ENCODE peak calls at places on chromosomes 5 and 9, in eight cellular contexts. One of them, this sample, is unnamed.

GRCh38 chr9:94870793-94871558 is 144.5 kb downstream of the AOPEP start:
- DNase-seq in GM12865: no peak
- DNase-seq in fibroblast of lung: peak; percentile 90
- DNase-seq in IMR-90: no peak
- DNase-seq in CD8-positive, alpha-beta T cell: peak; percentile 47
- DNase-seq in cardiac fibroblast: peak; percentile 60
- DNase-seq in HFF-Myc: no peak
- DNase-seq in cardiac muscle cell: no peak
- DNase-seq in this sample: no peak

GRCh38 chr5:43101491-43101890 is 19.2 kb upstream of the ZNF131 start:
- DNase-seq in GM12865: no peak
- DNase-seq in fibroblast of lung: no peak
- DNase-seq in IMR-90: no peak
- DNase-seq in CD8-positive, alpha-beta T cell: no peak
- DNase-seq in cardiac fibroblast: peak; percentile 19
- DNase-seq in HFF-Myc: no peak
- DNase-seq in cardiac muscle cell: no peak
- DNase-seq in this sample: no peak

GRCh38 chr5:54136666-54137440 is 173.5 kb downstream of the ARL15 start:
- DNase-seq in GM12865: no peak
- DNase-seq in fibroblast of lung: no peak
- DNase-seq in IMR-90: no peak
- DNase-seq in CD8-positive, alpha-beta T cell: no peak
- DNase-seq in cardiac fibroblast: no peak
- DNase-seq in HFF-Myc: no peak
- DNase-seq in cardiac muscle cell: no peak
- DNase-seq in this sample: no peak

GRCh38 chr9:116635908-116636307 is 51.2 kb upstream of the TRIM32 start:
- DNase-seq in GM12865: no peak
- DNase-seq in fibroblast of lung: no peak
- DNase-seq in IMR-90: no peak
- DNase-seq in CD8-positive, alpha-beta T cell: no peak
- DNase-seq in cardiac fibroblast: no peak
- DNase-seq in HFF-Myc: no peak
- DNase-seq in cardiac muscle cell: no peak
- DNase-seq in this sample: no peak

GRCh38 chr5:96157841-96158291 is 196.2 kb upstream of the ELL2 start:
- DNase-seq in GM12865: no peak
- DNase-seq in fibroblast of lung: peak; percentile 24
- DNase-seq in IMR-90: no peak
- DNase-seq in CD8-positive, alpha-beta T cell: no peak
- DNase-seq in cardiac fibroblast: no peak
- DNase-seq in HFF-Myc: no peak
- DNase-seq in cardiac muscle cell: no peak
- DNase-seq in this sample: no peak

GRCh38 chr9:15724006-15724405 is 171.2 kb downstream of the CCDC171 start:
- DNase-seq in GM12865: no peak
- DNase-seq in fibroblast of lung: peak; percentile 79
- DNase-seq in IMR-90: peak; percentile 65
- DNase-seq in CD8-positive, alpha-beta T cell: no peak
- DNase-seq in cardiac fibroblast: peak; percentile 49
- DNase-seq in HFF-Myc: no peak
- DNase-seq in cardiac muscle cell: peak; percentile 43
- DNase-seq in this sample: no peak

GRCh38 chr9:137445275-137445807 is 4.2 kb upstream of the ENTPD8 start:
- DNase-seq in GM12865: peak; percentile 83
- DNase-seq in fibroblast of lung: peak; percentile 68
- DNase-seq in IMR-90: peak; percentile 76
- DNase-seq in CD8-positive, alpha-beta T cell: peak; percentile 90
- DNase-seq in cardiac fibroblast: peak; percentile 80
- DNase-seq in HFF-Myc: peak; percentile 66
- DNase-seq in cardiac muscle cell: peak; percentile 75
- DNase-seq in this sample: peak; percentile 90

GRCh38 chr5:92581690-92582089 is 999.3 kb downstream of the NR2F1-AS1 start:
- DNase-seq in GM12865: no peak
- DNase-seq in fibroblast of lung: no peak
- DNase-seq in IMR-90: no peak
- DNase-seq in CD8-positive, alpha-beta T cell: no peak
- DNase-seq in cardiac fibroblast: no peak
- DNase-seq in HFF-Myc: no peak
- DNase-seq in cardiac muscle cell: no peak
- DNase-seq in this sample: no peak

GRCh38 chr5:14672508-14673394 is 8.2 kb downstream of the OTULIN start:
- DNase-seq in GM12865: no peak
- DNase-seq in fibroblast of lung: peak; percentile 24
- DNase-seq in IMR-90: peak; percentile 35
- DNase-seq in CD8-positive, alpha-beta T cell: no peak
- DNase-seq in cardiac fibroblast: no peak
- DNase-seq in HFF-Myc: no peak
- DNase-seq in cardiac muscle cell: no peak
- DNase-seq in this sample: no peak

GRCh38 chr5:131379071-131379538 is 115.3 kb downstream of the CDC42SE2 start:
- DNase-seq in GM12865: peak; percentile 73
- DNase-seq in fibroblast of lung: peak; percentile 25
- DNase-seq in IMR-90: peak; percentile 18
- DNase-seq in CD8-positive, alpha-beta T cell: no peak
- DNase-seq in cardiac fibroblast: peak; percentile 35
- DNase-seq in HFF-Myc: no peak
- DNase-seq in cardiac muscle cell: peak; percentile 37
- DNase-seq in this sample: no peak

GRCh38 chr5:9545301-9545958 is 445 bp downstream of the SEMA5A start:
- DNase-seq in GM12865: no peak
- DNase-seq in fibroblast of lung: peak; percentile 6
- DNase-seq in IMR-90: no peak
- DNase-seq in CD8-positive, alpha-beta T cell: no peak
- DNase-seq in cardiac fibroblast: no peak
- DNase-seq in HFF-Myc: no peak
- DNase-seq in cardiac muscle cell: no peak
- DNase-seq in this sample: peak; percentile 18

GRCh38 chr9:128882677-128883590 is 1.0 kb downstream of the LRRC8A start:
- DNase-seq in GM12865: no peak
- DNase-seq in fibroblast of lung: peak; percentile 46
- DNase-seq in IMR-90: no peak
- DNase-seq in CD8-positive, alpha-beta T cell: no peak
- DNase-seq in cardiac fibroblast: no peak
- DNase-seq in HFF-Myc: no peak
- DNase-seq in cardiac muscle cell: peak; percentile 39
- DNase-seq in this sample: no peak

GRCh38 chr9:100641166-100641565 is 63.3 kb downstream of the CAVIN4 start:
- DNase-seq in GM12865: no peak
- DNase-seq in fibroblast of lung: no peak
- DNase-seq in IMR-90: no peak
- DNase-seq in CD8-positive, alpha-beta T cell: no peak
- DNase-seq in cardiac fibroblast: no peak
- DNase-seq in HFF-Myc: no peak
- DNase-seq in cardiac muscle cell: no peak
- DNase-seq in this sample: no peak

GRCh38 chr5:160262665-160263064 is 33.4 kb downstream of the FABP6 start:
- DNase-seq in GM12865: peak; percentile 16
- DNase-seq in fibroblast of lung: no peak
- DNase-seq in IMR-90: no peak
- DNase-seq in CD8-positive, alpha-beta T cell: no peak
- DNase-seq in cardiac fibroblast: peak; percentile 14
- DNase-seq in HFF-Myc: no peak
- DNase-seq in cardiac muscle cell: peak; percentile 25
- DNase-seq in this sample: no peak

GRCh38 chr9:32966036-32966435 is 35.4 kb downstream of the APTX start:
- DNase-seq in GM12865: no peak
- DNase-seq in fibroblast of lung: peak; percentile 28
- DNase-seq in IMR-90: no peak
- DNase-seq in CD8-positive, alpha-beta T cell: no peak
- DNase-seq in cardiac fibroblast: peak; percentile 19
- DNase-seq in HFF-Myc: no peak
- DNase-seq in cardiac muscle cell: peak; percentile 21
- DNase-seq in this sample: no peak

GRCh38 chr9:32969270-32969669 is 32.2 kb downstream of the APTX start:
- DNase-seq in GM12865: no peak
- DNase-seq in fibroblast of lung: peak; percentile 81
- DNase-seq in IMR-90: peak; percentile 74
- DNase-seq in CD8-positive, alpha-beta T cell: no peak
- DNase-seq in cardiac fibroblast: no peak
- DNase-seq in HFF-Myc: no peak
- DNase-seq in cardiac muscle cell: no peak
- DNase-seq in this sample: no peak

GRCh38 chr9:32970554-32970953 is 30.9 kb downstream of the APTX start:
- DNase-seq in GM12865: no peak
- DNase-seq in fibroblast of lung: no peak
- DNase-seq in IMR-90: no peak
- DNase-seq in CD8-positive, alpha-beta T cell: no peak
- DNase-seq in cardiac fibroblast: no peak
- DNase-seq in HFF-Myc: no peak
- DNase-seq in cardiac muscle cell: no peak
- DNase-seq in this sample: no peak

GRCh38 chr9:32968101-32969011 is 33.1 kb downstream of the APTX start:
- DNase-seq in GM12865: peak; percentile 51
- DNase-seq in fibroblast of lung: peak; percentile 23
- DNase-seq in IMR-90: peak; percentile 57
- DNase-seq in CD8-positive, alpha-beta T cell: peak; percentile 64
- DNase-seq in cardiac fibroblast: peak; percentile 57
- DNase-seq in HFF-Myc: no peak
- DNase-seq in cardiac muscle cell: peak; percentile 61
- DNase-seq in this sample: peak; percentile 54
- TF ChIP-seq CTCF in GM12865: peak; percentile 63
- TF ChIP-seq CTCF in fibroblast of lung: peak; percentile 71
- TF ChIP-seq CTCF in IMR-90: peak; percentile 84
- TF ChIP-seq CTCF in CD8-positive, alpha-beta T cell: peak; percentile 84
- TF ChIP-seq CTCF in cardiac fibroblast: peak; percentile 79
- TF ChIP-seq CTCF in HFF-Myc: peak; percentile 71
- TF ChIP-seq CTCF in cardiac muscle cell: peak; percentile 76
- TF ChIP-seq CTCF in this sample: peak; percentile 77

GRCh38 chr9:127162046-127162445 is 39.6 kb upstream of the ANGPTL2 start:
- DNase-seq in GM12865: peak; percentile 44
- DNase-seq in fibroblast of lung: no peak
- DNase-seq in IMR-90: peak; percentile 54
- DNase-seq in CD8-positive, alpha-beta T cell: no peak
- DNase-seq in cardiac fibroblast: no peak
- DNase-seq in HFF-Myc: no peak
- DNase-seq in cardiac muscle cell: no peak
- DNase-seq in this sample: no peak

GRCh38 chr9:127162567-127163365 is 40.3 kb upstream of the ANGPTL2 start:
- DNase-seq in GM12865: no peak
- DNase-seq in fibroblast of lung: no peak
- DNase-seq in IMR-90: no peak
- DNase-seq in CD8-positive, alpha-beta T cell: no peak
- DNase-seq in cardiac fibroblast: no peak
- DNase-seq in HFF-Myc: no peak
- DNase-seq in cardiac muscle cell: no peak
- DNase-seq in this sample: no peak

GRCh38 chr9:127159949-127160610 is 37.6 kb upstream of the ANGPTL2 start:
- DNase-seq in GM12865: no peak
- DNase-seq in fibroblast of lung: no peak
- DNase-seq in IMR-90: no peak
- DNase-seq in CD8-positive, alpha-beta T cell: no peak
- DNase-seq in cardiac fibroblast: no peak
- DNase-seq in HFF-Myc: no peak
- DNase-seq in cardiac muscle cell: no peak
- DNase-seq in this sample: no peak

GRCh38 chr9:127161081-127161621 is 38.7 kb upstream of the ANGPTL2 start:
- DNase-seq in GM12865: no peak
- DNase-seq in fibroblast of lung: no peak
- DNase-seq in IMR-90: no peak
- DNase-seq in CD8-positive, alpha-beta T cell: no peak
- DNase-seq in cardiac fibroblast: no peak
- DNase-seq in HFF-Myc: no peak
- DNase-seq in cardiac muscle cell: no peak
- DNase-seq in this sample: no peak

DNA sequence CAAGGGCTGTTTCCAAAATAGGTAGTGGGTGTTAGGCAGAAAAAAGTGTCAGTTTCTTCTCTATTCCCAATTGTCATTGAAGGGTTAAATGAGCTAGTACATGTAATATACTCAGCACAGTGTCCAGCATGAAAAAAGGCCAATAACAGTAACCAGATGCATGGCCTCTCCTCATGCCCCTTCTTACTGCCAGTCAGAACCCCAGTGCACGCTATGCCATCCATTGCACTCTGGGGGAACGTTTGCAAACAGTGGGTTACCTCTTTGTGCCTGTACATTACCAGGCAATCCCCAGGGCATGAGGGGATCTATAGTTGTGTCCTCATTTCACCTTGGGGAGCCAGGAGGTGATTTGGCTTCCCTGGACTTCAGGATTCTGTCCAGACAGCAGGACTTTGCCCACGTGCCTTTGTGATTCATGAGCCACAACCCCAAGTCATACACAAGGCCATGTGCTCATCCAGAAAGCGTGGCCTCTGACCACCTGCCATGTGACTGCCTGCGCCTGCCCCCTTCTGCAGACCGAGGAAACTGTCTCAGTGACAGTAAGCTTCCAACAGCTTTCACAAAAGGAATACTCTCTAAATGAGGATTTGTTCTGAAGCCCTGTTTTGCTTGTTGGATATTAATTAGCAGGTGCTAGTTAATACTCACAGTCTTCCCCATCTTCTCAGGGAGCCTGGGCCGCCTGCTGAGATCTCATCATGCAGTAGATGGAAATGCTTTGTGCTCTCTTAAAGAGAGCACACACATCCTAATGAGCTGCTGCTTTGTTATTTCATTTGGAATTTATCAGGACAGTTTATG is 36.8 kb upstream of the ANGPTL2 start:
- DNase-seq in GM12865: no peak
- DNase-seq in fibroblast of lung: peak; percentile 92
- DNase-seq in IMR-90: peak; percentile 92
- DNase-seq in CD8-positive, alpha-beta T cell: no peak
- DNase-seq in cardiac fibroblast: peak; percentile 70
- DNase-seq in HFF-Myc: peak; percentile 51
- DNase-seq in cardiac muscle cell: peak; percentile 66
- DNase-seq in this sample: no peak
- TF ChIP-seq CTCF in GM12865: no peak
- TF ChIP-seq CTCF in fibroblast of lung: peak; percentile 25
- TF ChIP-seq CTCF in IMR-90: peak; percentile 52
- TF ChIP-seq CTCF in CD8-positive, alpha-beta T cell: no peak
- TF ChIP-seq CTCF in cardiac fibroblast: peak; percentile 43
- TF ChIP-seq CTCF in HFF-Myc: peak; percentile 22
- TF ChIP-seq CTCF in cardiac muscle cell: no peak
- TF ChIP-seq CTCF in this sample: no peak

DNA sequence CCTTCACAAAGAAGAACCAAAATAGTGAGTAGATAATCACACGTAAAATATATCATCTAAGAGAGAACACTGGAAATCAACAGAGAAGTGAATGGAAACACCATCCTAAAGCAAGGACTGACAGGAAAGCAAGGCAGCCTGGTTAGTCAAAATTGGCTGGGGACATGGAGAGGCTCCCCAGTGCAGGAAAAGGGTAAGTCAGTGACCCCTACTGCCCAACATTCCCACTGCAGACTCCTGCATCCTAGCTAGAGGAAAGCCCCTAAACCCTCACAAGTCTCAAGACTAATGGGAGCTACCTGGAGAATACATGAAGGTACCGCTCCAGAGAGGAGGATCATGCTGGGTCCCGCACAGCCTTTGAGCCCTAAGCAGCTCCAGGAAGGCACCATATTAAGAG is 60.1 kb downstream of the ZDHHC21 start:
- DNase-seq in GM12865: no peak
- DNase-seq in fibroblast of lung: no peak
- DNase-seq in IMR-90: no peak
- DNase-seq in CD8-positive, alpha-beta T cell: no peak
- DNase-seq in cardiac fibroblast: no peak
- DNase-seq in HFF-Myc: no peak
- DNase-seq in cardiac muscle cell: no peak
- DNase-seq in this sample: no peak
- TF ChIP-seq CTCF in GM12865: no peak
- TF ChIP-seq CTCF in fibroblast of lung: no peak
- TF ChIP-seq CTCF in IMR-90: no peak
- TF ChIP-seq CTCF in CD8-positive, alpha-beta T cell: no peak
- TF ChIP-seq CTCF in cardiac fibroblast: no peak
- TF ChIP-seq CTCF in HFF-Myc: no peak
- TF ChIP-seq CTCF in cardiac muscle cell: no peak
- TF ChIP-seq CTCF in this sample: no peak

GRCh38 chr5:133289686-133290367 is 238.0 kb downstream of the HSPA4 start:
- DNase-seq in GM12865: no peak
- DNase-seq in fibroblast of lung: no peak
- DNase-seq in IMR-90: no peak
- DNase-seq in CD8-positive, alpha-beta T cell: no peak
- DNase-seq in cardiac fibroblast: no peak
- DNase-seq in HFF-Myc: no peak
- DNase-seq in cardiac muscle cell: no peak
- DNase-seq in this sample: no peak
- TF ChIP-seq CTCF in GM12865: no peak
- TF ChIP-seq CTCF in fibroblast of lung: no peak
- TF ChIP-seq CTCF in IMR-90: no peak
- TF ChIP-seq CTCF in CD8-positive, alpha-beta T cell: no peak
- TF ChIP-seq CTCF in cardiac fibroblast: no peak
- TF ChIP-seq CTCF in HFF-Myc: no peak
- TF ChIP-seq CTCF in cardiac muscle cell: no peak
- TF ChIP-seq CTCF in this sample: no peak